ENCODE peak calls at places on chromosomes 2 and 18, in ten cellular contexts. One of them, this sample, is unnamed.

GRCh38 chr2:62309465-62310091 is 113.7 kb downstream of the B3GNT2 start:
- DNase-seq in left ventricle myocardium inferior: no peak
- DNase-seq in spleen: no peak
- DNase-seq in body of pancreas: no peak
- DNase-seq in HCT116: no peak
- DNase-seq in epithelial cell of esophagus: no peak
- DNase-seq in psoas muscle: no peak
- DNase-seq in transverse colon: no peak
- DNase-seq in neural progenitor cell: no peak
- DNase-seq in A673: no peak
- DNase-seq in this sample: no peak

GRCh38 chr2:152183381-152184073 is 8.0 kb upstream of the STAM2 start:
- DNase-seq in left ventricle myocardium inferior: no peak
- DNase-seq in spleen: no peak
- DNase-seq in body of pancreas: no peak
- DNase-seq in HCT116: no peak
- DNase-seq in epithelial cell of esophagus: no peak
- DNase-seq in psoas muscle: no peak
- DNase-seq in transverse colon: no peak
- DNase-seq in neural progenitor cell: no peak
- DNase-seq in A673: no peak
- DNase-seq in this sample: no peak

GRCh38 chr2:144548088-144548487 is 28.2 kb upstream of the ZEB2 start:
- DNase-seq in left ventricle myocardium inferior: no peak
- DNase-seq in spleen: no peak
- DNase-seq in body of pancreas: no peak
- DNase-seq in HCT116: no peak
- DNase-seq in epithelial cell of esophagus: no peak
- DNase-seq in psoas muscle: no peak
- DNase-seq in transverse colon: no peak
- DNase-seq in neural progenitor cell: no peak
- DNase-seq in A673: no peak
- DNase-seq in this sample: no peak

GRCh38 chr2:181457741-181458425 is 697 bp downstream of the ITGA4 start:
- DNase-seq in left ventricle myocardium inferior: peak
- DNase-seq in spleen: peak
- DNase-seq in body of pancreas: peak
- DNase-seq in HCT116: no peak
- DNase-seq in epithelial cell of esophagus: peak
- DNase-seq in psoas muscle: peak
- DNase-seq in transverse colon: peak
- DNase-seq in neural progenitor cell: peak
- DNase-seq in A673: peak
- DNase-seq in this sample: no peak

GRCh38 chr2:179711375-179711774 is 150.0 kb downstream of the ZNF385B start:
- DNase-seq in left ventricle myocardium inferior: no peak
- DNase-seq in spleen: no peak
- DNase-seq in body of pancreas: no peak
- DNase-seq in HCT116: no peak
- DNase-seq in epithelial cell of esophagus: no peak
- DNase-seq in psoas muscle: no peak
- DNase-seq in transverse colon: no peak
- DNase-seq in neural progenitor cell: no peak
- DNase-seq in A673: no peak
- DNase-seq in this sample: peak

GRCh38 chr18:7517852-7518251 is 49.3 kb upstream of the PTPRM start:
- DNase-seq in left ventricle myocardium inferior: no peak
- DNase-seq in spleen: no peak
- DNase-seq in body of pancreas: no peak
- DNase-seq in HCT116: no peak
- DNase-seq in epithelial cell of esophagus: no peak
- DNase-seq in psoas muscle: no peak
- DNase-seq in transverse colon: no peak
- DNase-seq in neural progenitor cell: no peak
- DNase-seq in A673: no peak
- DNase-seq in this sample: no peak

GRCh38 chr18:9263264-9263663 is 71.3 kb upstream of the TWSG1 start:
- DNase-seq in left ventricle myocardium inferior: no peak
- DNase-seq in spleen: no peak
- DNase-seq in body of pancreas: no peak
- DNase-seq in HCT116: no peak
- DNase-seq in epithelial cell of esophagus: peak
- DNase-seq in psoas muscle: no peak
- DNase-seq in transverse colon: no peak
- DNase-seq in neural progenitor cell: no peak
- DNase-seq in A673: no peak
- DNase-seq in this sample: no peak

GRCh38 chr2:98377569-98377968 is 31.3 kb downstream of the CNGA3 start:
- DNase-seq in left ventricle myocardium inferior: no peak
- DNase-seq in spleen: no peak
- DNase-seq in body of pancreas: no peak
- DNase-seq in HCT116: no peak
- DNase-seq in epithelial cell of esophagus: no peak
- DNase-seq in psoas muscle: no peak
- DNase-seq in transverse colon: no peak
- DNase-seq in neural progenitor cell: no peak
- DNase-seq in A673: no peak
- DNase-seq in this sample: no peak

GRCh38 chr2:189144700-189145211 is 34.8 kb downstream of the COL5A2 start:
- DNase-seq in left ventricle myocardium inferior: no peak
- DNase-seq in spleen: no peak
- DNase-seq in body of pancreas: no peak
- DNase-seq in HCT116: no peak
- DNase-seq in epithelial cell of esophagus: no peak
- DNase-seq in psoas muscle: no peak
- DNase-seq in transverse colon: no peak
- DNase-seq in neural progenitor cell: no peak
- DNase-seq in A673: peak
- DNase-seq in this sample: no peak

GRCh38 chr2:158619496-158619895 is 162.7 kb downstream of the PKP4 start:
- DNase-seq in left ventricle myocardium inferior: no peak
- DNase-seq in spleen: no peak
- DNase-seq in body of pancreas: peak
- DNase-seq in HCT116: no peak
- DNase-seq in epithelial cell of esophagus: peak
- DNase-seq in psoas muscle: no peak
- DNase-seq in transverse colon: no peak
- DNase-seq in neural progenitor cell: peak
- DNase-seq in A673: peak
- DNase-seq in this sample: no peak

GRCh38 chr2:240132651-240132980 is 3.5 kb downstream of the COPS9 start:
- DNase-seq in left ventricle myocardium inferior: no peak
- DNase-seq in spleen: no peak
- DNase-seq in body of pancreas: no peak
- DNase-seq in HCT116: no peak
- DNase-seq in epithelial cell of esophagus: no peak
- DNase-seq in psoas muscle: peak
- DNase-seq in transverse colon: no peak
- DNase-seq in neural progenitor cell: no peak
- DNase-seq in A673: no peak
- DNase-seq in this sample: no peak

GRCh38 chr2:240130393-240131195 is 5.5 kb downstream of the COPS9 start:
- DNase-seq in left ventricle myocardium inferior: no peak
- DNase-seq in spleen: peak
- DNase-seq in body of pancreas: no peak
- DNase-seq in HCT116: no peak
- DNase-seq in epithelial cell of esophagus: no peak
- DNase-seq in psoas muscle: peak
- DNase-seq in transverse colon: no peak
- DNase-seq in neural progenitor cell: no peak
- DNase-seq in A673: no peak
- DNase-seq in this sample: no peak

GRCh38 chr2:240133401-240133800 is 2.7 kb downstream of the COPS9 start:
- DNase-seq in left ventricle myocardium inferior: no peak
- DNase-seq in spleen: peak
- DNase-seq in body of pancreas: no peak
- DNase-seq in HCT116: no peak
- DNase-seq in epithelial cell of esophagus: no peak
- DNase-seq in psoas muscle: peak
- DNase-seq in transverse colon: no peak
- DNase-seq in neural progenitor cell: no peak
- DNase-seq in A673: no peak
- DNase-seq in this sample: no peak

GRCh38 chr2:240131296-240131695 is 4.8 kb downstream of the COPS9 start:
- DNase-seq in left ventricle myocardium inferior: no peak
- DNase-seq in spleen: peak
- DNase-seq in body of pancreas: no peak
- DNase-seq in HCT116: no peak
- DNase-seq in epithelial cell of esophagus: no peak
- DNase-seq in psoas muscle: peak
- DNase-seq in transverse colon: no peak
- DNase-seq in neural progenitor cell: no peak
- DNase-seq in A673: no peak
- DNase-seq in this sample: no peak

GRCh38 chr2:240131941-240132650 is 4.0 kb downstream of the COPS9 start:
- DNase-seq in left ventricle myocardium inferior: no peak
- DNase-seq in spleen: peak
- DNase-seq in body of pancreas: no peak
- DNase-seq in HCT116: no peak
- DNase-seq in epithelial cell of esophagus: no peak
- DNase-seq in psoas muscle: peak
- DNase-seq in transverse colon: no peak
- DNase-seq in neural progenitor cell: peak
- DNase-seq in A673: no peak
- DNase-seq in this sample: no peak
- TF ChIP-seq CTCF in left ventricle myocardium inferior: peak
- TF ChIP-seq CTCF in spleen: no peak
- TF ChIP-seq CTCF in body of pancreas: no peak
- TF ChIP-seq CTCF in HCT116: no peak
- TF ChIP-seq CTCF in epithelial cell of esophagus: no peak
- TF ChIP-seq CTCF in psoas muscle: no peak
- TF ChIP-seq CTCF in transverse colon: no peak
- TF ChIP-seq CTCF in neural progenitor cell: peak
- TF ChIP-seq CTCF in A673: no peak
- TF ChIP-seq CTCF in this sample: no peak

GRCh38 chr2:222860740-222861410 is at the start of gene ACSL3:
- DNase-seq in left ventricle myocardium inferior: peak
- DNase-seq in spleen: peak
- DNase-seq in body of pancreas: peak
- DNase-seq in HCT116: peak
- DNase-seq in epithelial cell of esophagus: peak
- DNase-seq in psoas muscle: peak
- DNase-seq in transverse colon: peak
- DNase-seq in neural progenitor cell: peak
- DNase-seq in A673: peak
- DNase-seq in this sample: no peak
- TF ChIP-seq CTCF in left ventricle myocardium inferior: no peak
- TF ChIP-seq CTCF in spleen: peak
- TF ChIP-seq CTCF in body of pancreas: no peak
- TF ChIP-seq CTCF in HCT116: no peak
- TF ChIP-seq CTCF in epithelial cell of esophagus: no peak
- TF ChIP-seq CTCF in psoas muscle: peak
- TF ChIP-seq CTCF in transverse colon: peak
- TF ChIP-seq CTCF in neural progenitor cell: peak
- TF ChIP-seq CTCF in A673: no peak
- TF ChIP-seq CTCF in this sample: no peak

GRCh38 chr2:33412920-33413319 is 63.5 kb upstream of the RASGRP3 start:
- DNase-seq in left ventricle myocardium inferior: no peak
- DNase-seq in spleen: no peak
- DNase-seq in body of pancreas: no peak
- DNase-seq in HCT116: peak
- DNase-seq in epithelial cell of esophagus: peak
- DNase-seq in psoas muscle: no peak
- DNase-seq in transverse colon: no peak
- DNase-seq in neural progenitor cell: peak
- DNase-seq in A673: peak
- DNase-seq in this sample: no peak
- TF ChIP-seq CTCF in left ventricle myocardium inferior: peak
- TF ChIP-seq CTCF in spleen: peak
- TF ChIP-seq CTCF in body of pancreas: no peak
- TF ChIP-seq CTCF in HCT116: peak
- TF ChIP-seq CTCF in epithelial cell of esophagus: peak
- TF ChIP-seq CTCF in psoas muscle: peak
- TF ChIP-seq CTCF in transverse colon: no peak
- TF ChIP-seq CTCF in neural progenitor cell: peak
- TF ChIP-seq CTCF in A673: peak
- TF ChIP-seq CTCF in this sample: peak

GRCh38 chr2:47300609-47301276 is 102.2 kb upstream of the MSH2 start:
- DNase-seq in left ventricle myocardium inferior: no peak
- DNase-seq in spleen: no peak
- DNase-seq in body of pancreas: peak
- DNase-seq in HCT116: no peak
- DNase-seq in epithelial cell of esophagus: no peak
- DNase-seq in psoas muscle: no peak
- DNase-seq in transverse colon: no peak
- DNase-seq in neural progenitor cell: no peak
- DNase-seq in A673: no peak
- DNase-seq in this sample: no peak

GRCh38 chr2:47298739-47299138 is 104.2 kb upstream of the MSH2 start:
- DNase-seq in left ventricle myocardium inferior: no peak
- DNase-seq in spleen: no peak
- DNase-seq in body of pancreas: no peak
- DNase-seq in HCT116: no peak
- DNase-seq in epithelial cell of esophagus: no peak
- DNase-seq in psoas muscle: no peak
- DNase-seq in transverse colon: no peak
- DNase-seq in neural progenitor cell: no peak
- DNase-seq in A673: no peak
- DNase-seq in this sample: no peak

GRCh38 chr2:47297767-47298401 is 105.1 kb upstream of the MSH2 start:
- DNase-seq in left ventricle myocardium inferior: no peak
- DNase-seq in spleen: no peak
- DNase-seq in body of pancreas: no peak
- DNase-seq in HCT116: no peak
- DNase-seq in epithelial cell of esophagus: peak
- DNase-seq in psoas muscle: no peak
- DNase-seq in transverse colon: no peak
- DNase-seq in neural progenitor cell: no peak
- DNase-seq in A673: no peak
- DNase-seq in this sample: no peak

GRCh38 chr2:47300081-47300480 is 102.9 kb upstream of the MSH2 start:
- DNase-seq in left ventricle myocardium inferior: no peak
- DNase-seq in spleen: no peak
- DNase-seq in body of pancreas: no peak
- DNase-seq in HCT116: no peak
- DNase-seq in epithelial cell of esophagus: no peak
- DNase-seq in psoas muscle: no peak
- DNase-seq in transverse colon: no peak
- DNase-seq in neural progenitor cell: no peak
- DNase-seq in A673: no peak
- DNase-seq in this sample: no peak

DNA sequence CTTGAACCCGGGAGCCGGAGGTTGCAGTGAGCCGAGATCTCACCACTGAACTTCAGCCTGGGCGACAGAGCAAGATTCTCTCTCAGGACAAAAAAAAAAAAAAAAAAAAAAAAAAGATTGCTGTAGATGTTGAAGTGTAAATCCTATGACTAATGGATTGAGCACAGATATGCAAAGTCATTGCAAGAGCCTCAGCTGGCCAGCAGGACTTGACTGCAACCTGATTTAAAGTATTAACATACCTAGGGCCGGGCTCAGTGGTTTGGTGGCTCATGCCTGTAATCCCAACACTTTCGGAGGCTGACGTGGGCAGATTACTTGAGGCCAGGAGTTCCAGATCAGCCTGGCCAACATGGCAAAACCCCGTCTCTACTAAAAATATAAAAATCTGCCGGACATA is 103.4 kb upstream of the MSH2 start:
- DNase-seq in left ventricle myocardium inferior: no peak
- DNase-seq in spleen: no peak
- DNase-seq in body of pancreas: no peak
- DNase-seq in HCT116: no peak
- DNase-seq in epithelial cell of esophagus: peak
- DNase-seq in psoas muscle: peak
- DNase-seq in transverse colon: no peak
- DNase-seq in neural progenitor cell: no peak
- DNase-seq in A673: no peak
- DNase-seq in this sample: peak
- TF ChIP-seq CTCF in left ventricle myocardium inferior: no peak
- TF ChIP-seq CTCF in spleen: no peak
- TF ChIP-seq CTCF in body of pancreas: no peak
- TF ChIP-seq CTCF in HCT116: no peak
- TF ChIP-seq CTCF in epithelial cell of esophagus: peak
- TF ChIP-seq CTCF in psoas muscle: no peak
- TF ChIP-seq CTCF in transverse colon: no peak
- TF ChIP-seq CTCF in neural progenitor cell: no peak
- TF ChIP-seq CTCF in A673: no peak
- TF ChIP-seq CTCF in this sample: no peak

This sample was measured in AG04449.